ENCODE peak calls at places on chromosomes 12 and 14, in four cellular contexts. C is endodermal cell; P is CD8-positive, alpha-beta memory T cell; D is adipocyte. E is an unnamed sample.

GRCh38 chr12:105036937-105037649 is 47.2 kb downstream of the ALDH1L2 start:
- DNase-seq in C (no peak), P (peak; percentile 6), D (no peak), E (peak; percentile 67)

GRCh38 chr12:124771462-124772361 is 92.0 kb downstream of the SCARB1 start:
- DNase-seq in C (peak; percentile 98), P (peak; percentile 58), D (peak; percentile 90), E (peak; percentile 62)

GRCh38 chr14:77026166-77026929 is 2.2 kb downstream of the IRF2BPL start:
- DNase-seq in C (peak; percentile 76), P (no peak), D (peak; percentile 61), E (no peak)

GRCh38 chr12:109393437-109394345 is 46.0 kb downstream of the MYO1H start:
- DNase-seq in C (peak; percentile 81), P (peak; percentile 30), D (peak; percentile 90), E (peak; percentile 9)

GRCh38 chr14:55604900-55605418 is 25.0 kb downstream of the KTN1 start:
- DNase-seq in C (no peak), P (no peak), D (no peak), E (no peak)

GRCh38 chr14:75972729-75973480 is 8.9 kb downstream of the TGFB3 start:
- DNase-seq in C (peak; percentile 68), P (no peak), D (no peak), E (no peak)

GRCh38 chr12:77354766-77355362 is 289.5 kb upstream of the E2F7 start:
- DNase-seq in C (no peak), P (no peak), D (peak; percentile 17), E (no peak)

GRCh38 chr14:93538411-93538810 is 107.7 kb downstream of the UNC79 start:
- DNase-seq in C (peak; percentile 73), P (no peak), D (no peak), E (no peak)

GRCh38 chr12:29198901-29199300 is 49.8 kb downstream of the FAR2 start:
- DNase-seq in C (no peak), P (no peak), D (no peak), E (no peak)

GRCh38 chr14:39500253-39500652 is 68.0 kb upstream of the FBXO33 start:
- DNase-seq in C (no peak), P (no peak), D (no peak), E (no peak)

GRCh38 chr12:102421801-102422583 is 58.4 kb downstream of the IGF1 start:
- DNase-seq in C (no peak), P (peak; percentile 5), D (no peak), E (no peak)

GRCh38 chr12:49633703-49634311 is 10.4 kb downstream of the PRPF40B start:
- DNase-seq in C (no peak), P (no peak), D (no peak), E (no peak)

GRCh38 chr12:100656806-100657205 is 83.3 kb downstream of the GAS2L3 start:
- DNase-seq in C (no peak), P (no peak), D (no peak), E (no peak)

GRCh38 chr14:104979758-104980591 is 1.8 kb upstream of the AHNAK2 start:
- DNase-seq in C (peak; percentile 48), P (no peak), D (no peak), E (no peak)

GRCh38 chr12:131828671-131829350 is 618 bp downstream of the MMP17 start:
- DNase-seq in C (peak; percentile 84), P (no peak), D (peak; percentile 31), E (no peak)

GRCh38 chr12:114674201-114675047 is 9.6 kb downstream of the TBX3 start:
- DNase-seq in C (peak; percentile 80), P (no peak), D (peak; percentile 57), E (no peak)

GRCh38 chr12:127297327-127297726 is 969.6 kb upstream of the TMEM132C start:
- DNase-seq in C (peak; percentile 7), P (no peak), D (no peak), E (no peak)

GRCh38 chr12:72289633-72290032 is 17.5 kb downstream of the TRHDE start:
- DNase-seq in C (no peak), P (no peak), D (no peak), E (no peak)

GRCh38 chr14:32984531-32984930 is 45.9 kb downstream of the NPAS3 start:
- DNase-seq in C (no peak), P (no peak), D (no peak), E (no peak)

GRCh38 chr14:105061428-105062047 is 3.7 kb downstream of the GPR132 start:
- DNase-seq in C (peak; percentile 44), P (peak; percentile 50), D (no peak), E (no peak)

GRCh38 chr12:59408431-59408830 is 187.4 kb upstream of the SLC16A7 start:
- DNase-seq in C (no peak), P (no peak), D (peak; percentile 28), E (no peak)

GRCh38 chr12:58586762-58587161 is 333.5 kb downstream of the LRIG3 start:
- DNase-seq in C (no peak), P (no peak), D (no peak), E (no peak)

GRCh38 chr14:29927596-29928341 is at the start of gene PRKD1:
- DNase-seq in C (peak; percentile 84), P (no peak), D (peak; percentile 85), E (no peak)

GRCh38 chr12:4434299-4434698 is 11.3 kb downstream of the FGF6 start:
- DNase-seq in C (peak; percentile 35), P (no peak), D (no peak), E (no peak)

GRCh38 chr14:80692903-80693302 is 248.6 kb downstream of the CEP128 start:
- DNase-seq in C (no peak), P (no peak), D (no peak), E (no peak)

GRCh38 chr14:69105326-69105725 is 47.6 kb downstream of the DCAF5 start:
- DNase-seq in C (no peak), P (no peak), D (peak; percentile 74), E (no peak)

GRCh38 chr12:16602412-16602811 is 3.5 kb downstream of the LMO3 start:
- DNase-seq in C (no peak), P (no peak), D (no peak), E (no peak)

GRCh38 chr14:105939810-105940508 is 413.6 kb downstream of the TMEM121 start:
- DNase-seq in C (no peak), P (no peak), D (no peak), E (no peak)

GRCh38 chr14:61480704-61481285 is 159.4 kb downstream of the PRKCH start:
- DNase-seq in C (no peak), P (no peak), D (no peak), E (no peak)

GRCh38 chr14:103116645-103117044 is 6.6 kb upstream of the TNFAIP2 start:
- DNase-seq in C (no peak), P (no peak), D (no peak), E (no peak)

GRCh38 chr14:103118019-103118662 is 5.1 kb upstream of the TNFAIP2 start:
- DNase-seq in C (peak; percentile 62), P (no peak), D (no peak), E (no peak)

GRCh38 chr14:103113774-103114173 is 9.5 kb upstream of the TNFAIP2 start:
- DNase-seq in C (peak; percentile 45), P (no peak), D (no peak), E (no peak)

GRCh38 chr14:103113303-103113702 is 10.0 kb upstream of the TNFAIP2 start:
- DNase-seq in C (peak; percentile 38), P (no peak), D (no peak), E (no peak)

DNA sequence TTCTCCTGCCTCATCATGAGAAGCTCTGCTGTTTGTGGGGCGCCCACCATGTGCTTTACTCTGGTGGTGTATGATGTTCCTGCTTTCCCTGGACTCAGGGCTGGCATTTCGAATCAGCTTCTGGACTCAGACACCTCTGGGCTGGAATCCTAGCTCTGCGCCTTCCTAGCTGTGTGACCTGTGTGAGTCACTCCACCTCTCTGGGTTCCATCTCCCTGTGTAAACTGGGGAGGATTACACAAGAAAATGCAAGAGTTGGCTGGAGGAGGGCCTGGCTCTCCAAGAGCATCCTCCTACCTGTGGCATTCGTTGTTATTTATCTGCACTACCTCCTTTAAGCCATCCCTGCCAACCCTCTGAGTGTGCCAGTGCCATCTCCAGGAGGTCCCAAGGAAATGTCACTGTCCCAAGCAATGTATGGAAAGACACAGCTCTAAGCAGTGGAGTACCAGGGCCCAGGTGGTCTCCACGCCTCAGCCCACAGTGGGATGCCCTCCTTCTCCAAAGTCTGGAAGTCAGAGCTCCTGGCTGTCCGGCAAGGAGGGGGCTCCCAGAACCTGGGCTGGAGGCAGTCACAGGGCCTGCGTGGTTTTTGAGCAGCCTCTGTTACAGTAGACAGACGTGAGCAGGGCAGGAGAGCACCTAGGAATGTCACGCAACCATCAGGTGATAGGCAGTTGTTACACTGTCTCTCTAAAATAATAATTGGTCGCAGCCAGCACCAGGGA is 7.3 kb upstream of the TNFAIP2 start:
- DNase-seq in C (no peak), P (no peak), D (no peak), E (no peak)
- H3K4me1 ChIP-seq in C (no peaks in the 10 kb centered on the region), P (no peaks in the 10 kb centered on the region), D (peaks cover 32% of the 10 kb centered on the region), E (no peaks in the 10 kb centered on the region)

DNA sequence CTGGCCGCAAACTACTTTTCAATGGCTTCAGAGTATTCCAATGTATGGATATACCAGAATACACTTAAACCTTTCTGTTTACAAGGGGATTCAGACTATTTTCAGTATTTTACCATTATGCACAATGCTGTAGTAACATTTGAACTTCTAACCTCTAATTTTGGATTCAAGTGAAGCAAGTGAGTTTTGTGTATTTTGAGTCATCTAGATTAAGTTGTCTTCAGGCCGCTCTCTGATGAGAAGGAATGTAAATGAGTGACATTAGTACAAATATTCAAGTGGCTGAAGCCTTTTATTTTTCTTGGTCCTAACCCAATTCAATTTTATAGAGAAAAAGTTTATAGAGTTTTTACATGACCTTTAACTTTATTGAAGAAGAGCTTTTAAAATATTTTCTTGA is 125.6 kb downstream of the PDE3A start:
- DNase-seq in C (no peak), P (no peak), D (peak; percentile 60), E (no peak)
- H3K4me3 ChIP-seq in C (no peak overlapping the region), P (no peak overlapping the region), D (no peak overlapping the region), E (no peak overlapping the region)

GRCh38 chr12:6229823-6230222 is 29.6 kb downstream of the CD9 start:
- DNase-seq in C (no peak), P (no peak), D (peak; percentile 79), E (no peak)
- H3K4me1 ChIP-seq in C (peaks cover 4% of the 10 kb centered on the region), P (peaks cover 27% of the 10 kb centered on the region), D (peaks cover 67% of the 10 kb centered on the region), E (peaks cover 23% of the 10 kb centered on the region)

GRCh38 chr14:91142214-91142668 is 28.4 kb downstream of the DGLUCY start:
- DNase-seq in C (no peak), P (peak; percentile 4), D (no peak), E (peak; percentile 73)

GRCh38 chr14:91143862-91144261 is 30.0 kb downstream of the DGLUCY start:
- DNase-seq in C (no peak), P (no peak), D (no peak), E (no peak)

GRCh38 chr14:91145396-91146160 is 31.7 kb downstream of the DGLUCY start:
- DNase-seq in C (no peak), P (no peak), D (no peak), E (no peak)

GRCh38 chr14:91146661-91147060 is 32.8 kb downstream of the DGLUCY start:
- DNase-seq in C (no peak), P (no peak), D (no peak), E (no peak)

GRCh38 chr14:91144425-91145145 is 30.7 kb downstream of the DGLUCY start:
- DNase-seq in C (no peak), P (no peak), D (peak; percentile 58), E (no peak)
- H3K4me3 ChIP-seq in C (no peak overlapping the region), P (no peak overlapping the region), D (no peak overlapping the region), E (no peak overlapping the region)

GRCh38 chr14:40599726-40600125 is 1007.0 kb upstream of the LRFN5 start:
- DNase-seq in C (no peak), P (no peak), D (no peak), E (no peak)

GRCh38 chr14:40601063-40601462 is 1005.6 kb upstream of the LRFN5 start:
- DNase-seq in C (no peak), P (no peak), D (no peak), E (no peak)
- H3K4me1 ChIP-seq in C (no peaks in the 10 kb centered on the region), P (no peaks in the 10 kb centered on the region), D (peaks cover 3% of the 10 kb centered on the region), E (no peaks in the 10 kb centered on the region)

E was measured in CD4-positive, CD25-positive, alpha-beta regulatory T cell.